ENCODE peak calls at places on chromosomes 3 and 15, in six cellular contexts. One of them, this sample, is unnamed.

GRCh38 chr15:38117781-38118180 is 134.9 kb upstream of the SPRED1 start:
- DNase-seq in SK-N-SH: no peak
- DNase-seq in HCT116: no peak
- DNase-seq in PC-3: no peak
- DNase-seq in OCI-LY7: no peak
- DNase-seq in GM23338: no peak
- DNase-seq in this sample: no peak

GRCh38 chr3:117761992-117762944 is 1052.7 kb downstream of the TUSC7 start:
- DNase-seq in HCT116: no peak
- DNase-seq in OCI-LY7: no peak
- DNase-seq in PC-3: peak; percentile 37
- DNase-seq in GM23338: no peak
- DNase-seq in SK-N-SH: peak; percentile 15
- DNase-seq in this sample: peak; percentile 8

GRCh38 chr3:70911719-70912118 is 599.3 kb upstream of the MDFIC2 start:
- DNase-seq in GM23338: no peak
- DNase-seq in PC-3: no peak
- DNase-seq in HCT116: no peak
- DNase-seq in SK-N-SH: no peak
- DNase-seq in OCI-LY7: no peak
- DNase-seq in this sample: no peak

GRCh38 chr3:71958533-71958932 is 173.6 kb upstream of the PROK2 start:
- DNase-seq in SK-N-SH: no peak
- DNase-seq in HCT116: no peak
- DNase-seq in OCI-LY7: no peak
- DNase-seq in GM23338: no peak
- DNase-seq in PC-3: no peak
- DNase-seq in this sample: no peak

GRCh38 chr15:31446546-31446945 is 119.9 kb downstream of the KLF13 start:
- DNase-seq in OCI-LY7: no peak
- DNase-seq in GM23338: no peak
- DNase-seq in PC-3: no peak
- DNase-seq in SK-N-SH: no peak
- DNase-seq in HCT116: no peak
- DNase-seq in this sample: no peak

GRCh38 chr15:41791970-41792637 is 17.8 kb downstream of the MAPKBP1 start:
- DNase-seq in PC-3: no peak
- DNase-seq in OCI-LY7: no peak
- DNase-seq in GM23338: no peak
- DNase-seq in SK-N-SH: no peak
- DNase-seq in HCT116: no peak
- DNase-seq in this sample: no peak

GRCh38 chr15:24633082-24633481 is 42.5 kb upstream of the NPAP1 start:
- DNase-seq in OCI-LY7: no peak
- DNase-seq in PC-3: no peak
- DNase-seq in SK-N-SH: no peak
- DNase-seq in GM23338: peak; percentile 23
- DNase-seq in HCT116: no peak
- DNase-seq in this sample: peak; percentile 18

GRCh38 chr3:100993309-100993708 is at the start of gene ABI3BP:
- DNase-seq in HCT116: peak; percentile 29
- DNase-seq in PC-3: peak; percentile 84
- DNase-seq in GM23338: no peak
- DNase-seq in OCI-LY7: no peak
- DNase-seq in SK-N-SH: peak; percentile 56
- DNase-seq in this sample: peak; percentile 86

GRCh38 chr3:18189651-18190050 is 235.5 kb downstream of the SATB1 start:
- DNase-seq in HCT116: no peak
- DNase-seq in OCI-LY7: no peak
- DNase-seq in GM23338: no peak
- DNase-seq in SK-N-SH: peak; percentile 6
- DNase-seq in PC-3: peak; percentile 8
- DNase-seq in this sample: no peak

GRCh38 chr15:51132384-51133139 is 37.9 kb upstream of the TNFAIP8L3 start:
- DNase-seq in GM23338: peak; percentile 59
- DNase-seq in HCT116: peak; percentile 15
- DNase-seq in PC-3: peak; percentile 43
- DNase-seq in SK-N-SH: peak; percentile 45
- DNase-seq in OCI-LY7: peak; percentile 16
- DNase-seq in this sample: peak; percentile 43

GRCh38 chr15:39934415-39935044 is 615 bp downstream of the EIF2AK4 start:
- DNase-seq in GM23338: no peak
- DNase-seq in HCT116: no peak
- DNase-seq in OCI-LY7: no peak
- DNase-seq in SK-N-SH: peak; percentile 15
- DNase-seq in PC-3: peak; percentile 28
- DNase-seq in this sample: no peak

GRCh38 chr15:99592135-99592845 is 26.5 kb downstream of the MEF2A start:
- DNase-seq in GM23338: no peak
- DNase-seq in OCI-LY7: no peak
- DNase-seq in SK-N-SH: no peak
- DNase-seq in HCT116: no peak
- DNase-seq in PC-3: no peak
- DNase-seq in this sample: no peak

GRCh38 chr15:91465696-91466095 is 365.6 kb downstream of the SV2B start:
- DNase-seq in HCT116: no peak
- DNase-seq in PC-3: no peak
- DNase-seq in OCI-LY7: no peak
- DNase-seq in SK-N-SH: no peak
- DNase-seq in GM23338: no peak
- DNase-seq in this sample: no peak

GRCh38 chr15:54280726-54281125 is 302.5 kb downstream of the UNC13C start:
- DNase-seq in HCT116: no peak
- DNase-seq in OCI-LY7: no peak
- DNase-seq in SK-N-SH: no peak
- DNase-seq in GM23338: no peak
- DNase-seq in PC-3: no peak
- DNase-seq in this sample: no peak

GRCh38 chr3:145727416-145727930 is 433.5 kb downstream of the PLOD2 start:
- DNase-seq in OCI-LY7: no peak
- DNase-seq in GM23338: no peak
- DNase-seq in HCT116: no peak
- DNase-seq in PC-3: no peak
- DNase-seq in SK-N-SH: no peak
- DNase-seq in this sample: no peak

GRCh38 chr15:23118208-23118607 is 18.4 kb downstream of the GOLGA6L1 start:
- DNase-seq in GM23338: no peak
- DNase-seq in PC-3: no peak
- DNase-seq in OCI-LY7: no peak
- DNase-seq in SK-N-SH: no peak
- DNase-seq in HCT116: no peak
- DNase-seq in this sample: no peak

GRCh38 chr15:80160570-80161156 is 7.9 kb downstream of the FAH start:
- DNase-seq in PC-3: peak; percentile 86
- DNase-seq in SK-N-SH: no peak
- DNase-seq in HCT116: no peak
- DNase-seq in GM23338: no peak
- DNase-seq in OCI-LY7: peak; percentile 75
- DNase-seq in this sample: peak; percentile 83

GRCh38 chr3:143036557-143036956 is 35.2 kb downstream of the U2SURP start:
- DNase-seq in HCT116: no peak
- DNase-seq in SK-N-SH: no peak
- DNase-seq in GM23338: no peak
- DNase-seq in PC-3: no peak
- DNase-seq in OCI-LY7: no peak
- DNase-seq in this sample: peak; percentile 56

GRCh38 chr3:151644005-151644685 is 89.6 kb upstream of the AADACL2 start:
- DNase-seq in PC-3: no peak
- DNase-seq in HCT116: no peak
- DNase-seq in GM23338: no peak
- DNase-seq in SK-N-SH: no peak
- DNase-seq in OCI-LY7: no peak
- DNase-seq in this sample: no peak

GRCh38 chr3:45567730-45568172 is 26.8 kb upstream of the LIMD1 start:
- DNase-seq in OCI-LY7: peak; percentile 52
- DNase-seq in SK-N-SH: peak; percentile 35
- DNase-seq in GM23338: no peak
- DNase-seq in PC-3: no peak
- DNase-seq in HCT116: no peak
- DNase-seq in this sample: no peak

GRCh38 chr15:27127834-27128570 is 157.0 kb downstream of the GABRG3 start:
- DNase-seq in GM23338: no peak
- DNase-seq in HCT116: no peak
- DNase-seq in PC-3: peak; percentile 22
- DNase-seq in OCI-LY7: no peak
- DNase-seq in SK-N-SH: no peak
- DNase-seq in this sample: no peak

GRCh38 chr3:123448503-123449091 is at the start of gene ADCY5:
- DNase-seq in GM23338: peak; percentile 68
- DNase-seq in OCI-LY7: no peak
- DNase-seq in PC-3: no peak
- DNase-seq in HCT116: no peak
- DNase-seq in SK-N-SH: peak; percentile 75
- DNase-seq in this sample: peak; percentile 44

GRCh38 chr3:106197532-106198187 is 328.8 kb upstream of the CBLB start:
- DNase-seq in OCI-LY7: no peak
- DNase-seq in PC-3: no peak
- DNase-seq in SK-N-SH: no peak
- DNase-seq in HCT116: no peak
- DNase-seq in GM23338: no peak
- DNase-seq in this sample: no peak

GRCh38 chr3:113531826-113532697 is at the start of gene SIDT1:
- DNase-seq in SK-N-SH: peak; percentile 39
- DNase-seq in PC-3: peak; percentile 76
- DNase-seq in HCT116: no peak
- DNase-seq in GM23338: peak; percentile 66
- DNase-seq in OCI-LY7: peak; percentile 76
- DNase-seq in this sample: peak; percentile 56

GRCh38 chr3:31565288-31565687 is 32.6 kb downstream of the STT3B start:
- DNase-seq in SK-N-SH: no peak
- DNase-seq in GM23338: no peak
- DNase-seq in PC-3: no peak
- DNase-seq in HCT116: no peak
- DNase-seq in OCI-LY7: no peak
- DNase-seq in this sample: no peak

GRCh38 chr3:31562525-31562924 is 29.8 kb downstream of the STT3B start:
- DNase-seq in PC-3: no peak
- DNase-seq in HCT116: no peak
- DNase-seq in GM23338: peak; percentile 91
- DNase-seq in OCI-LY7: peak; percentile 23
- DNase-seq in SK-N-SH: no peak
- DNase-seq in this sample: no peak

GRCh38 chr3:31561891-31562290 is 29.2 kb downstream of the STT3B start:
- DNase-seq in PC-3: no peak
- DNase-seq in GM23338: peak; percentile 63
- DNase-seq in SK-N-SH: no peak
- DNase-seq in HCT116: no peak
- DNase-seq in OCI-LY7: no peak
- DNase-seq in this sample: no peak

GRCh38 chr3:31555204-31555603 is 22.5 kb downstream of the STT3B start:
- DNase-seq in HCT116: no peak
- DNase-seq in GM23338: no peak
- DNase-seq in SK-N-SH: no peak
- DNase-seq in PC-3: no peak
- DNase-seq in OCI-LY7: no peak
- DNase-seq in this sample: no peak

DNA sequence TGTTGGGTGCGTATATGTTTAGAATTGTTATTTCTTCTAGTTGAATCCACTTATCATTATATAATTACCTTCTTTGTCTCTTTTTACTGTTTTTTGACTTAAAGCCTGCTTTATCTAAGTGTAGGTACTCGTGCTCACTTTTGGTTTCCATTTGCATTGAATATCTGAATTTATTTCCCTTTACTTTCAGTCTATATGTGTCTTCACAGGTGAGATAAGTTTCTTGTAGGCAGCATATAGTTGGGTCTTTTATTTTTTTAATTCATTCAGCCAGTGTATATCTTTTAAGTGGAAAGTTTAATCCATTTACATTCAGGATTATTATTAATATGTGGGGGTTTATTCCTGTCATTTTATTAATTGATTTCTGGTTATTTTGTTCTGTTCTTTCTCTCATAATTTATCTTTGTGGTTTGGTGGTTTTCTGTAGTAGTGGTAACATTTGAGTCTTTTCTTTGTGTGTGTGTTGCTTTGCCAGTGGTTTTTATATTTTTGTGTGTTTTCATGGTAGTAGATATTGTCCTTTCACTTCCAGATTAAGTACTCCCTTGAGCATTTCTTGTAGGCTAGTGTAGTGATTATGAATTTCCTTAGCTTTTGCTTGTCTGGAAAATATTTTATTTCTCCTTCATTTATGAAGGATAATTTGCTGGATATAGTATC is 27.3 kb downstream of the STT3B start:
- DNase-seq in SK-N-SH: no peak
- DNase-seq in GM23338: no peak
- DNase-seq in OCI-LY7: no peak
- DNase-seq in PC-3: no peak
- DNase-seq in HCT116: no peak
- DNase-seq in this sample: no peak
- TF ChIP-seq EZH2phosphoT487 in SK-N-SH: no peak
- TF ChIP-seq EZH2phosphoT487 in GM23338: no peak
- TF ChIP-seq EZH2phosphoT487 in OCI-LY7: no peak
- TF ChIP-seq EZH2phosphoT487 in PC-3: no peak
- TF ChIP-seq EZH2phosphoT487 in HCT116: no peak
- TF ChIP-seq EZH2phosphoT487 in this sample: no peak

DNA sequence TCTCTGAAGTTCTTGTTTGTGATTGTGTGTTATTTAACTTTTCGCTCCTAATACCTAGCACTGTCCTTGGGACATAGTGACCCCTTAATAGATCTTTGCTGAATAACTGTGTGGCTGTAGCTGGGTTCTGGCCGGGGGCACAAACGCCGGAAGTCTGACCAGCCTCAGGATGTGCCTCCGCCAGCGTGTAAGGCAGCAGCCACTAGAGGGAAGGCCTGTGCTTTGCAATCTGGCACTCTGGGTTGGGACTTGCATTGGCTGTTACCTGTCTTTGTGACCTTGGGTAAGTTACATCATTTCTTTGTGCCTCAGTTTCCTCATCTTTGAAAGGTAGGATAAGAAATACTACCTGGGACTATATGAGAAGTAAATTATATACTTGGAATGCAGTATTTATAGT is 158.7 kb downstream of the GHSR start:
- DNase-seq in OCI-LY7: no peak
- DNase-seq in GM23338: peak; percentile 64
- DNase-seq in SK-N-SH: peak; percentile 27
- DNase-seq in PC-3: no peak
- DNase-seq in HCT116: no peak
- DNase-seq in this sample: no peak
- H3K27ac ChIP-seq in OCI-LY7: no peak overlapping the region
- H3K27ac ChIP-seq in GM23338: no peak overlapping the region
- H3K27ac ChIP-seq in SK-N-SH: no peak overlapping the region
- H3K27ac ChIP-seq in PC-3: no peak overlapping the region
- H3K27ac ChIP-seq in HCT116: no peak overlapping the region
- H3K27ac ChIP-seq in this sample: no peak overlapping the region

GRCh38 chr3:183275418-183275817 is 22.4 kb downstream of the B3GNT5 start:
- DNase-seq in HCT116: no peak
- DNase-seq in OCI-LY7: peak; percentile 28
- DNase-seq in SK-N-SH: no peak
- DNase-seq in GM23338: no peak
- DNase-seq in PC-3: peak; percentile 85
- DNase-seq in this sample: peak; percentile 55
- TF ChIP-seq EZH2phosphoT487 in HCT116: no peak
- TF ChIP-seq EZH2phosphoT487 in OCI-LY7: no peak
- TF ChIP-seq EZH2phosphoT487 in SK-N-SH: no peak
- TF ChIP-seq EZH2phosphoT487 in GM23338: no peak
- TF ChIP-seq EZH2phosphoT487 in PC-3: no peak
- TF ChIP-seq EZH2phosphoT487 in this sample: no peak

DNA sequence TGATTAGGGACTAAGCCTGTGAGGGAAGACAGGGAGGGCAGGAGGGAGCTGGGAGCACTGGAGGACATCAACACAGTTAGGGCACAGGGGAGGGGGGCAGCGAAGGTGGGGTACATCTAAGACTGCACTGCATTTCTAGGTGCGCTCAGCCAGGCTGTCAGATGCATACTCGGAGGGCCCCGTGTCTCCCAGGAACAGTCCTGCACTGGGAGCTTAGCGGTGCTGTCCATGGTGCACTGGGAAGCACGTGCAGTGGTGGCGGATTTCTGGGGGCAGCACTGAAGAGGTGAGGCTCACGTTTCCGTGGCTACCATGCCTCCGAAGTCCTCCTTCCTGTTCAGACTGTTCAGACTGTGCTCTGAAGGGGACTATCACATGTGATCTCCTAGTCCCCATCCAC is 54.4 kb downstream of the ROPN1B start:
- DNase-seq in OCI-LY7: no peak
- DNase-seq in PC-3: no peak
- DNase-seq in GM23338: peak; percentile 33
- DNase-seq in SK-N-SH: no peak
- DNase-seq in HCT116: no peak
- DNase-seq in this sample: no peak
- H3K27ac ChIP-seq in OCI-LY7: no peak overlapping the region
- H3K27ac ChIP-seq in PC-3: no peak overlapping the region
- H3K27ac ChIP-seq in GM23338: no peak overlapping the region
- H3K27ac ChIP-seq in SK-N-SH: no peak overlapping the region
- H3K27ac ChIP-seq in HCT116: no peak overlapping the region
- H3K27ac ChIP-seq in this sample: no peak overlapping the region